ENCODE peak calls at places on chromosomes 2 and 18, in eight cellular contexts. G, I, D, R, C, H, U and P are unnamed samples.
A peak's percentile ranks its signal among the peaks of the same experiment; 100 is the strongest.

GRCh38 chr2:14760169-14760568 is 127.7 kb downstream of the LRATD1 start:
- DNase-seq in G (no peak), I (no peak), D (no peak), R (no peak), C (no peak), H (no peak), U (no peak), P (no peak)

GRCh38 chr2:129748250-129748649 is 231.2 kb upstream of the RAB6C start:
- DNase-seq in G (no peak), I (no peak), D (no peak), R (no peak), C (no peak), H (no peak), U (no peak), P (no peak)

GRCh38 chr2:88967844-88968243 is 276.4 kb downstream of the RPIA start:
- DNase-seq in G (peak; percentile 85), I (no peak), D (no peak), R (no peak), C (no peak), H (no peak), U (no peak), P (no peak)

GRCh38 chr2:201090574-201090973 is 18.8 kb downstream of the NDUFB3 start:
- DNase-seq in G (no peak), I (no peak), D (no peak), R (no peak), C (no peak), H (no peak), U (no peak), P (no peak)

GRCh38 chr2:29187926-29188325 is 72.7 kb downstream of the CLIP4 start:
- DNase-seq in G (peak; percentile 28), I (no peak), D (peak; percentile 22), R (no peak), C (no peak), H (no peak), U (no peak), P (peak; percentile 39)

GRCh38 chr2:241539616-241540374 is 18.8 kb upstream of the BOK start:
- DNase-seq in G (no peak), I (no peak), D (no peak), R (no peak), C (no peak), H (no peak), U (no peak), P (no peak)

GRCh38 chr2:233026211-233026813 is 6.2 kb upstream of the NEU2 start:
- DNase-seq in G (peak; percentile 73), I (no peak), D (peak; percentile 59), R (no peak), C (no peak), H (no peak), U (no peak), P (peak; percentile 69)

GRCh38 chr2:215712850-215713230 is 277.0 kb upstream of the FN1 start:
- DNase-seq in G (no peak), I (no peak), D (peak; percentile 79), R (no peak), C (no peak), H (no peak), U (no peak), P (peak; percentile 55)

GRCh38 chr2:20603791-20604190 is 47.1 kb downstream of the HS1BP3 start:
- DNase-seq in G (no peak), I (no peak), D (no peak), R (peak; percentile 12), C (no peak), H (no peak), U (no peak), P (no peak)

GRCh38 chr2:1561793-1562521 is 148.7 kb downstream of the TPO start:
- DNase-seq in G (no peak), I (no peak), D (no peak), R (no peak), C (no peak), H (no peak), U (no peak), P (no peak)

GRCh38 chr2:207768891-207769596 is 662 bp downstream of the FZD5 start:
- DNase-seq in G (peak; percentile 60), I (no peak), D (peak; percentile 38), R (peak; percentile 33), C (no peak), H (peak; percentile 64), U (peak; percentile 41), P (peak; percentile 39)

GRCh38 chr2:56522605-56523089 is 338.9 kb downstream of the CCDC85A start:
- DNase-seq in G (no peak), I (peak; percentile 25), D (peak; percentile 9), R (no peak), C (peak; percentile 7), H (no peak), U (no peak), P (peak; percentile 83)

GRCh38 chr2:101736233-101736632 is 38.7 kb downstream of the MAP4K4 start:
- DNase-seq in G (no peak), I (no peak), D (no peak), R (no peak), C (no peak), H (no peak), U (no peak), P (no peak)

GRCh38 chr2:206435738-206436137 is 7.6 kb upstream of the ADAM23 start:
- DNase-seq in G (no peak), I (no peak), D (peak; percentile 35), R (no peak), C (no peak), H (no peak), U (peak; percentile 93), P (peak; percentile 75)

GRCh38 chr2:174901075-174901474 is 104.1 kb downstream of the CHN1 start:
- DNase-seq in G (no peak), I (no peak), D (peak; percentile 55), R (no peak), C (no peak), H (no peak), U (no peak), P (peak; percentile 48)

GRCh38 chr2:13714466-13714865 is 918.1 kb upstream of the LRATD1 start:
- DNase-seq in G (peak; percentile 46), I (no peak), D (no peak), R (no peak), C (no peak), H (no peak), U (no peak), P (no peak)

GRCh38 chr2:71457123-71457958 is 4.0 kb downstream of the DYSF start:
- DNase-seq in G (no peak), I (no peak), D (no peak), R (no peak), C (no peak), H (no peak), U (no peak), P (no peak)

DNA sequence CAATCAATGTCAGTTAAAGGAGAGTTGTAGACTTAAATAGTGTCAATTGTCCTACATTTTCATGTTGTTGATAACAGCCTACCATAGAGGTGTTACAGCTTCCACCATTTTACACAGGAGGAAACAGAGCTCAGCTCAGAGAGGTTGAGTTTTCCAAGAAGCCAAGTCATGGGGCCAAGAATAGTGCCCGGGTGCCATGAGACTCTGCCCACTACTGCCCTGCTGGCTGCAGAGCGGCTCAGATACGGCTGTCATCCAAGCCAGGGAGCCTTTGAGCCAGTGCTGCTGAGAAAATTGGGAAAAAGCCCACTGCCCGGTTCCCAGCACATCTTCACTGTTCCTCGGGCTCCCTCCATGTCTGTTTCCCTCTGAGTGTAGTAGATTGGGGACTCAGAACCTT is 22.0 kb downstream of the RAB12 start:
- DNase-seq in G (no peak), I (no peak), D (no peak), R (no peak), C (no peak), H (no peak), U (no peak), P (no peak)
- H3K4me1 ChIP-seq in G (no peaks in the 10 kb centered on the region), I (no peaks in the 10 kb centered on the region), D (no peaks in the 10 kb centered on the region), R (peaks cover 3% of the 10 kb centered on the region), C (peaks cover 5% of the 10 kb centered on the region), H (no peaks in the 10 kb centered on the region), U (peaks cover 26% of the 10 kb centered on the region), P (peaks cover 17% of the 10 kb centered on the region)

DNA sequence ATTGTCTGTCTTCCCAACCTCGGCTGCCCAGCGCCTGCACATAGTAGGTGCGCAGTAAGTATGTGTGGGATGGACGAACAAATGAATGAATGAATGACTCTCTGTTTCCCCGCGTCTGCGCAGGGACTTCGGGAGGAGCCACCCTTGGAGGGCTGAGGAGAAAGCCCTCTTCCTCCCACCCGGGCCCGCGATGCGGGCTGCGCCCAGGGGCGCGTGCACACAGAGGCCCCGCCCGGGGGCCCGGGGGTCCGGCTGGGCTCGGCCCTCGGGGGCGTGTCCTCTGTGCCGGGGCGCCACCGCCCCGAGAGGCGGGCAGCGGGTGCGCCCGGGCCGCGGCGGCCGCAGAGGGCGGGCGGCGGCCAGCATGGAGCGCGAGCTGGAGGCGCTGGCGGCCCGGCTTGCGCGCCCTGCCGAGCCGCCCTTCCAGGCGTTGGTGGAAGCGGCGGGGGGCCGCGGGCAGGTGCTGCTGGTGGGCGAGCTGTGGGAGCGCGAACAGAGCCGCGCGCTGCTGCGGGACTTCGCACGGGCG is at the start of gene C2orf72:
- DNase-seq in G (no peak), I (peak; percentile 25), D (no peak), R (no peak), C (no peak), H (no peak), U (no peak), P (peak; percentile 40)
- H3K4me3 ChIP-seq in G (no peak within 1 kb of the TSS), I (peak within 1 kb of the TSS; percentile 67), D (no peak within 1 kb of the TSS), R (no peak within 1 kb of the TSS), C (peak within 1 kb of the TSS; percentile 27), H (no peak within 1 kb of the TSS), U (no peak within 1 kb of the TSS), P (no peak within 1 kb of the TSS)

DNA sequence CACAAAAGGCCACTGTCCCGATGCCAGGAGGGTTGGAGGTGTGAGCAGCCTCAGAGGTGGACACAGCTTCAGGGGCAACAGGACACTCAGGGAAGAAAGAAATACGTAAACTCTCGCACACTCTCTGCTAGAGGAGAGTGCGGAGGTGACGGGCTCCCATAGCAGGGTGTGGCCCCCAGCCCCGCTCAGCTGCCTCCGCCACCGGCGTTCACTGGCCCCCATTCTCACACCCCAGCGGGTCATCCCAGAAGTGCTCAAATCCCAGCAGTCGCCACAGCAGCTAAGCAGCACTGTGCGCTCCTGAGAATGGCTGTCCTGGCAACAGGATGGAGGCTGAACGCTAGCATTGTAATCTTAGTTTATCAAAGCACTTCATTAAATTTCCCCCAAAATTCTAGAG is 315.6 kb upstream of the SALL3 start:
- DNase-seq in G (no peak), I (no peak), D (no peak), R (no peak), C (no peak), H (no peak), U (no peak), P (no peak)
- H3K4me1 ChIP-seq in G (no peaks in the 10 kb centered on the region), I (no peaks in the 10 kb centered on the region), D (no peaks in the 10 kb centered on the region), R (no peaks in the 10 kb centered on the region), C (no peaks in the 10 kb centered on the region), H (no peaks in the 10 kb centered on the region), U (no peaks in the 10 kb centered on the region), P (no peaks in the 10 kb centered on the region)

GRCh38 chr18:76488190-76488589 is 6.9 kb downstream of the ZNF516 start:
- DNase-seq in G (no peak), I (no peak), D (peak; percentile 67), R (peak; percentile 43), C (no peak), H (no peak), U (no peak), P (no peak)

GRCh38 chr18:76490701-76491171 is 4.3 kb downstream of the ZNF516 start:
- DNase-seq in G (peak; percentile 45), I (peak; percentile 72), D (no peak), R (peak; percentile 54), C (peak; percentile 33), H (peak; percentile 84), U (peak; percentile 24), P (peak; percentile 65)

GRCh38 chr18:76490040-76490439 is 5.0 kb downstream of the ZNF516 start:
- DNase-seq in G (no peak), I (no peak), D (no peak), R (no peak), C (no peak), H (no peak), U (no peak), P (peak; percentile 34)

GRCh38 chr18:76487782-76488181 is 7.3 kb downstream of the ZNF516 start:
- DNase-seq in G (no peak), I (no peak), D (no peak), R (no peak), C (no peak), H (no peak), U (no peak), P (no peak)

GRCh38 chr18:76489081-76489480 is 6.0 kb downstream of the ZNF516 start:
- DNase-seq in G (no peak), I (no peak), D (no peak), R (no peak), C (no peak), H (no peak), U (no peak), P (no peak)
- H3K4me3 ChIP-seq in G (no peak overlapping the region), I (no peak overlapping the region), D (peak overlapping the region; percentile 74), R (no peak overlapping the region), C (no peak overlapping the region), H (peak overlapping the region; percentile 88), U (no peak overlapping the region), P (no peak overlapping the region)